ENCODE peak calls at places on chromosomes 2 and 18, in seven cellular contexts. A is AG04449, Q is AG10803, H is brain microvascular endothelial cell, W is left lung, L is endothelial cell of umbilical vein, F is GM20000. Z is an unnamed sample.

GRCh38 chr2:149787206-149787605 is 199.6 kb upstream of the MMADHC start:
- DNase-seq in L (no peak), W (no peak), A (no peak), H (no peak), Q (no peak), F (no peak), Z (no peak)

GRCh38 chr2:54271843-54272600 is 16.0 kb upstream of the TSPYL6 start:
- DNase-seq in L (no peak), H (no peak), W (no peak), F (peak; percentile 49), A (no peak), Q (no peak), Z (no peak)

GRCh38 chr2:5877360-5877759 is 185.2 kb downstream of the SOX11 start:
- DNase-seq in W (no peak), Q (no peak), F (no peak), H (peak; percentile 25), A (peak; percentile 7), L (no peak), Z (no peak)

GRCh38 chr2:72959554-72959953 is 42.2 kb downstream of the EMX1 start:
- DNase-seq in F (no peak), H (no peak), Q (no peak), L (no peak), W (no peak), A (no peak), Z (no peak)

GRCh38 chr2:28649481-28650260 is 102.0 kb upstream of the PPP1CB start:
- DNase-seq in L (peak; percentile 40), H (no peak), F (peak; percentile 36), A (no peak), Q (no peak), W (no peak), Z (peak; percentile 74)

GRCh38 chr2:33848486-33848885 is 249.4 kb upstream of the FAM98A start:
- DNase-seq in A (peak; percentile 1), H (peak; percentile 33), F (no peak), L (no peak), Q (peak; percentile 42), W (no peak), Z (no peak)

GRCh38 chr2:36912692-36913091 is 53.6 kb downstream of the STRN start:
- DNase-seq in A (no peak), F (no peak), Q (peak; percentile 16), W (no peak), L (no peak), H (no peak), Z (no peak)

GRCh38 chr18:36676629-36677028 is 152.2 kb downstream of the TPGS2 start:
- DNase-seq in Q (no peak), A (no peak), L (no peak), F (no peak), H (no peak), W (no peak), Z (no peak)

GRCh38 chr2:220006152-220006551 is 378.7 kb downstream of the SLC4A3 start:
- DNase-seq in A (peak; percentile 54), F (no peak), H (peak; percentile 63), L (no peak), Q (peak; percentile 83), W (no peak), Z (no peak)

GRCh38 chr18:57027190-57027708 is 119.6 kb upstream of the BOD1L2 start:
- DNase-seq in A (no peak), W (no peak), H (no peak), L (no peak), F (no peak), Q (no peak), Z (no peak)

GRCh38 chr2:86239326-86239725 is 40.1 kb downstream of the MRPL35 start:
- DNase-seq in F (no peak), Q (no peak), W (no peak), H (no peak), A (no peak), L (peak; percentile 13), Z (no peak)

GRCh38 chr18:31204833-31205232 is 42.2 kb upstream of the DSC1 start:
- DNase-seq in Q (no peak), A (no peak), W (no peak), F (no peak), L (no peak), H (no peak), Z (no peak)

GRCh38 chr18:31206064-31206463 is 43.4 kb upstream of the DSC1 start:
- DNase-seq in L (no peak), H (no peak), W (no peak), F (no peak), Q (no peak), A (no peak), Z (no peak)

GRCh38 chr18:31209041-31209440 is 46.4 kb upstream of the DSC1 start:
- DNase-seq in A (no peak), Q (no peak), F (no peak), L (no peak), W (no peak), H (no peak), Z (no peak)

GRCh38 chr18:31205273-31205672 is 42.6 kb upstream of the DSC1 start:
- DNase-seq in Q (no peak), A (no peak), L (no peak), F (no peak), W (no peak), H (no peak), Z (no peak)

GRCh38 chr18:31206787-31207381 is 44.2 kb upstream of the DSC1 start:
- DNase-seq in F (peak; percentile 50), W (peak; percentile 85), A (no peak), L (peak; percentile 34), H (peak; percentile 33), Q (no peak), Z (peak; percentile 87)
- TF ChIP-seq CTCF in F (no peak), W (no peak), A (no peak), L (no peak), H (peak; percentile 51), Q (no peak), Z (peak; percentile 46)

DNA sequence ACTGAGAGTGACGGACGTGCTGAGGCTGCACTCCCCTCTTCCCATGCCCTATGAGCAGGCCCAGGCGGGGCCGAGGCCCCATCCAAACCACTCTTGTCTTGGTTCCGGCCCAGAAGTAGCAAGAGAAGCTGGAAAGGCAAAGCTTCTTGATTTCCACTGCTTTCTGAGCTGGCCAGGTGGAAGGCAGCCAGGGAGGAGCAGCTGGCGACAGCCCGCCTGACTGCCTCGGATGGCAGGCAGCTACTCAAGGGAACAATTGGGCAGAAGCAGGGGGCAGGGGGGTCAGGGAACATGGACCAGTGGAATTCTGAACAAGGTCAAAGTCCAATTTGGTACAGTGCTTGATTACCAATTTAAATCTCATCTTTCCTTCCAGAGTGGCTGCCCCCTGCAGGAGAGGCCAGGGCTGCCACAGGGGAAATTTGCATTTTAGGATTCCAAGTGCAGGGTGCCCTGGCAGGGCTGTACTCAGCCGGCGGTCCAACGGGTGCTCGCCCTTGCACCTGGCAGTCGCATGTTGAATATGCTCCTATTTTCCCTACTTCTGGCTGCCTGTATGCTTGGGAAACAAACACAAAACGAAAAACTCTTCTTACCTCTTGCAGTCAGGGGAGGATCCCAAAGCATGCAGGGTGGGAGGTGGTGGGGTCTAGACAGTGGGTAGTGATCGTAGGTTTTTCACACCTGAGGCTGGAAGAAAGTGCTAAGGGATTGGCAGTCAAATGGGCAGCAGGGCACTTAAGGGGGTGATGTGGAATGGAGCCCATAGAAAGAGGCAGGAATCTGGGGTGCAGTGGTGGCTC is 67.3 kb downstream of the LIPG start:
- DNase-seq in H (no peak), W (no peak), F (no peak), Q (no peak), A (no peak), L (no peak), Z (no peak)
- TF ChIP-seq CTCF in H (peak; percentile 43), W (no peak), F (no peak), Q (peak; percentile 10), A (no peak), L (no peak), Z (no peak)

GRCh38 chr18:12307251-12307736 is 747 bp upstream of the TUBB6 start:
- DNase-seq in A (no peak), L (peak; percentile 74), F (no peak), H (peak; percentile 60), W (peak; percentile 59), Q (peak; percentile 79), Z (no peak)
- TF ChIP-seq CTCF in A (peak; percentile 41), L (peak; percentile 33), F (peak; percentile 15), H (peak; percentile 42), W (no peak), Q (peak; percentile 40), Z (no peak)

GRCh38 chr2:20452551-20452950 is 5.7 kb downstream of the RHOB start:
- DNase-seq in L (no peak), A (no peak), Q (no peak), H (peak; percentile 47), F (no peak), W (peak; percentile 27), Z (no peak)
- TF ChIP-seq CTCF in L (peak; percentile 36), A (peak; percentile 5), Q (no peak), H (peak; percentile 62), F (no peak), W (no peak), Z (no peak)

GRCh38 chr2:231188506-231189170 is 9.8 kb upstream of the ARMC9 start:
- DNase-seq in H (no peak), Q (no peak), F (no peak), A (no peak), W (no peak), L (no peak), Z (no peak)

GRCh38 chr2:231187736-231188505 is 10.5 kb upstream of the ARMC9 start:
- DNase-seq in A (peak; percentile 31), H (peak; percentile 66), F (no peak), L (peak; percentile 64), Q (peak; percentile 93), W (no peak), Z (no peak)

GRCh38 chr2:231189171-231189530 is 9.3 kb upstream of the ARMC9 start:
- DNase-seq in H (no peak), A (no peak), F (no peak), Q (no peak), L (no peak), W (no peak), Z (no peak)

GRCh38 chr2:231190531-231191197 is 7.8 kb upstream of the ARMC9 start:
- DNase-seq in Q (peak; percentile 62), L (peak; percentile 50), F (no peak), H (peak; percentile 28), A (no peak), W (peak; percentile 63), Z (no peak)

GRCh38 chr2:231189571-231190495 is 8.6 kb upstream of the ARMC9 start:
- DNase-seq in A (no peak), W (no peak), L (peak; percentile 46), F (no peak), H (peak; percentile 24), Q (peak; percentile 77), Z (no peak)
- TF ChIP-seq CTCF in A (no peak), W (no peak), L (no peak), F (no peak), H (no peak), Q (no peak), Z (no peak)

Z was measured in PC-9.